ENCODE peak calls at places on chromosome 9, in four cellular contexts. G is WTC11, S is K562, H is GM12878. R is an unnamed sample.

GRCh38 chr9:109192732-109193361 is 25.8 kb upstream of the FRRS1L start:
- DNase-seq in G (peak; percentile 69), S (peak; percentile 39), H (no peak), R (peak; percentile 37)

GRCh38 chr9:76373173-76373771 is 21.0 kb downstream of the RFK start:
- DNase-seq in G (no peak), S (no peak), H (no peak), R (no peak)

GRCh38 chr9:120916573-120916972 is 10.0 kb downstream of the TRAF1 start:
- DNase-seq in G (no peak), S (no peak), H (no peak), R (peak; percentile 78)

GRCh38 chr9:79264511-79265448 is 307.0 kb upstream of the TLE4 start:
- DNase-seq in G (no peak), S (no peak), H (no peak), R (no peak)

GRCh38 chr9:122389799-122390481 is 19.1 kb downstream of the PTGS1 start:
- DNase-seq in G (no peak), S (no peak), H (no peak), R (no peak)

GRCh38 chr9:115086461-115086860 is 31.5 kb downstream of the TNC start:
- DNase-seq in G (no peak), S (no peak), H (no peak), R (no peak)

GRCh38 chr9:120389300-120389699 is 190.7 kb downstream of the CDK5RAP2 start:
- DNase-seq in G (no peak), S (no peak), H (no peak), R (no peak)

GRCh38 chr9:25636026-25636425 is 42.2 kb downstream of the TUSC1 start:
- DNase-seq in G (no peak), S (no peak), H (no peak), R (no peak)

GRCh38 chr9:33620738-33621439 is 96.8 kb downstream of the ANKRD18B start:
- DNase-seq in G (no peak), S (no peak), H (no peak), R (no peak)

GRCh38 chr9:71962328-71962727 is 50.9 kb downstream of the C9orf85 start:
- DNase-seq in G (no peak), S (no peak), H (no peak), R (no peak)

GRCh38 chr9:83147487-83148149 is 84.7 kb upstream of the RASEF start:
- DNase-seq in G (no peak), S (no peak), H (no peak), R (no peak)

GRCh38 chr9:7770102-7770501 is 29.5 kb downstream of the DMAC1 start:
- DNase-seq in G (no peak), S (no peak), H (no peak), R (no peak)

GRCh38 chr9:35029241-35029640 is 39.7 kb downstream of the DNAJB5 start:
- DNase-seq in G (no peak), S (no peak), H (no peak), R (no peak)

GRCh38 chr9:7974335-7975005 is 174.9 kb upstream of the DMAC1 start:
- DNase-seq in G (no peak), S (no peak), H (peak; percentile 24), R (no peak)

GRCh38 chr9:110197330-110198187 is 10.4 kb downstream of the C9orf152 start:
- DNase-seq in G (no peak), S (no peak), H (no peak), R (no peak)

GRCh38 chr9:2255128-2255527 is 240.0 kb downstream of the SMARCA2 start:
- DNase-seq in G (no peak), S (peak; percentile 6), H (no peak), R (no peak)

GRCh38 chr9:121634329-121634784 is 17.1 kb upstream of the DAB2IP start:
- DNase-seq in G (no peak), S (no peak), H (no peak), R (no peak)

GRCh38 chr9:75870450-75870849 is 20.0 kb upstream of the PCSK5 start:
- DNase-seq in G (no peak), S (no peak), H (no peak), R (no peak)

GRCh38 chr9:121902483-121903135 is 190.5 kb downstream of the TTLL11 start:
- DNase-seq in G (no peak), S (no peak), H (peak; percentile 15), R (peak; percentile 54)

GRCh38 chr9:130343445-130343918 is 77.9 kb downstream of the HMCN2 start:
- DNase-seq in G (peak; percentile 89), S (peak; percentile 56), H (no peak), R (peak; percentile 88)

GRCh38 chr9:37390759-37391158 is 31.7 kb upstream of the GRHPR start:
- DNase-seq in G (peak; percentile 75), S (peak; percentile 71), H (peak; percentile 89), R (no peak)

GRCh38 chr9:103245369-103245768 is 250.2 kb downstream of the CYLC2 start:
- DNase-seq in G (no peak), S (no peak), H (no peak), R (no peak)
- TF ChIP-seq USF1 in G (no peak), S (no peak), H (no peak), R (no peak)

DNA sequence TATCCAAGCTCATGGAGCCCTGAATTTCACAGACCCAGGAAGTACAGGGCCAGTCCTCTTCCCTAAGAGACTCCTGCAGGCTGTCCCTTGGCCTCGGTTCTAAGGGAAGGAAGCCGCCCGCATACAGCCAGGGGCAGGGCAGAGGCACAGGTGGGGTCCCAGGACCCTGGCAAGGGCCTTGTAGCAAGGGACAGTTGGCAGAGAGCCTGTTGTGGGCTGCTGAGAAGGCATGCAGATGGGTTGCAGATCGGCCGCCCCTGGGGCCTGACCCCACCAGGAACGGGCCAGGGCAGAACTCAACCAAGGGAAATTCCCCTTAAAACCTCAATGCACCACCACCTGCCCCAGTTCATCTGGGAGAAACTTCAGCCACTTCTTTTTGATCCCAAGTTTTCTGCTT is 36.1 kb downstream of the IPPK start:
- DNase-seq in G (no peak), S (no peak), H (no peak), R (no peak)
- TF ChIP-seq USF1 in G (no peak), S (no peak), H (no peak), R (no peak)

GRCh38 chr9:127829205-127829935 is 25.1 kb downstream of the ENG start:
- DNase-seq in G (no peak), S (no peak), H (no peak), R (no peak)

GRCh38 chr9:127825319-127826051 is 22.8 kb downstream of the FPGS start:
- DNase-seq in G (peak; percentile 97), S (peak; percentile 81), H (no peak), R (peak; percentile 80)

GRCh38 chr9:127832248-127832647 is 22.2 kb downstream of the ENG start:
- DNase-seq in G (no peak), S (no peak), H (no peak), R (no peak)

GRCh38 chr9:127826253-127826913 is 23.7 kb downstream of the FPGS start:
- DNase-seq in G (no peak), S (no peak), H (no peak), R (no peak)

DNA sequence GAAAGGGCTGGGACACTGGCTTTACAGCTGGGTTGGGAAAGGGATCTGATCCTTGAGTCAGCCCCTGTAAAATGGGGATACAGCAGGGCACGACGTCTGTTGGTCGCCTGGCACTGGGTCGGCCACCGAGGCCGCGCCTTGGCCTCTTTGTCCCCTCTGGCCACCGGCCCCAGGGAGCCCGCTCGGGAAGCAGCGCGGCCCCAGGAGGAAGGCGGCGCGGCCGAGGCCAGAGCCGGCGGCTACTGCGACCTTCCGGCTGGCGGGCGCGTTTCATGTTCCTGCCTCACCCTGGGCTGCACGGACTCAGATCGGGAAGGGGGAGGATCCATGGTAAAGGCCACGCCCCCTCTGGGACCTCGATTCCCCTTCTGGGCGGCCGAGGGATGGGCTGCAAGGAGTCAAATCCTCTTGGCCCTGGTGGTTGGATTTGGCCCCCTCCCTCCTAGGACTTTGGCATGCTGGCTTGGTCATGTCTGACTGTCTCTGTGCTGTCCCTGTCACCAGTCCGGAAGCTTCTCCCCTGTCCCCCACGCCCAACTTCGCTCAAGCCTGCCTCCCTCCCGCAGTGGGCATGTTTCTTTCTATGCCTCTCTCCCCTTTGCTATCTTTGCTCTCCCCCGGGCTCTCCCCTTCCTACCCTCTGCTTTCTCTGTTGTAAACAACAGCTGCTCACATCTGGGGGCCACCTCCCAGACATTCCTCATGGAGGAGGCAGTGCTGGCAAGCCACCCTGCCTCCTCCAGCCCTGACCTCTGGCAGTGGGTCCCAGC is 25.8 kb downstream of the FPGS start:
- DNase-seq in G (peak; percentile 98), S (peak; percentile 95), H (no peak), R (no peak)
- TF ChIP-seq USF1 in G (no peak), S (no peak), H (no peak), R (no peak)

GRCh38 chr9:129275626-129276247 is 97.7 kb upstream of the IER5L start:
- DNase-seq in G (no peak), S (no peak), H (no peak), R (no peak)

GRCh38 chr9:129276486-129277260 is 98.6 kb upstream of the IER5L start:
- DNase-seq in G (no peak), S (no peak), H (no peak), R (no peak)

GRCh38 chr9:129281506-129282145 is 103.6 kb upstream of the IER5L start:
- DNase-seq in G (no peak), S (no peak), H (no peak), R (no peak)

GRCh38 chr9:129280236-129281231 is 102.5 kb upstream of the IER5L start:
- DNase-seq in G (no peak), S (peak; percentile 6), H (no peak), R (peak; percentile 38)

DNA sequence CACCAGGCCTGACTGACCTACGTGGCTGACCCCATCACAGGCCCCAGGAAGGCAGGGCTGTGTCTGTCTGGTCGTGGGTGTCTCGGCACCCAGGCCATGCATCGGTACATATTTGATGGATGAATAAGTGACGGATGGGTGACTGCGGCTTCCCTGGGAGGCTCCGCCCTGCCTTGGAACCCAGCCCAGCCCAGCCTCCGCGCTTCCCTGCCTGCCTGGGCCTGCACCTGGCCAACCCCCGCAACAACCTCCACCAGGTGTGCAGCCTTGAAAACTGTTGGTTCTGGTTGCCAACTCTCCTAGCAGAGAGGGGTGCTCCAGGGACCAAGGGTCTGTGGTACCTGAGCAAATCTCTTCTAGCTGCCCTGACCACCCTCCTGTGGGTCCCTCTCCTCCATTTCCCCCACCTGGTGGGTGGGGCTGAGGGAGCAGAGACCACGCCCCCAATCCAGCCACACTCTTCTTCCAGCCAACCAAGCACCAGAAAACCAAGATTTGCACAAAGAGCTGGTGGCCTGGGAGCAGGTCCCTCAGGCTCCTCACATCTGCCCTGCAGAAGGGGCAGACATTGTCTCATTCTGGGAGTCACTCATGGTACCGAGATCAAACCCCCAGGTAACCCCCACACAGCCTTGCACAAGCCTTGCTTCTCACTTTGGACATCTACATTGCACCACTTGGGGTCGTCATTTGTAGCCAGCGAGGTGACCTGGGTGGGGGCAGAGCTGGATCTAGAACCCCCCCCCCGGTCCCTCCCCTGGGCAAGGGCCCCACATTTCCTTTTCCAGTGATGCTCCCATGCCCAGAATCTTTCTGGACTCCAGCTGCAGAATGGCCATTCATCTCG is 100.6 kb upstream of the IER5L start:
- DNase-seq in G (peak; percentile 63), S (peak; percentile 36), H (no peak), R (no peak)
- TF ChIP-seq USF1 in G (no peak), S (no peak), H (no peak), R (no peak)